ENCODE peak calls at places on chromosomes 2 and 18, in nine cellular contexts. D, P, C, O, K, J, W, R and U are unnamed samples.

GRCh38 chr2:64957114-64957903 is 31.9 kb upstream of the SLC1A4 start:
- DNase-seq in D (peak), P (no peak), C (no peak), O (no peak), K (no peak), J (no peak), W (no peak), R (no peak), U (no peak)

GRCh38 chr2:25035537-25036220 is 6.2 kb upstream of the EFR3B start:
- DNase-seq in D (no peak), P (no peak), C (no peak), O (no peak), K (no peak), J (no peak), W (no peak), R (no peak), U (no peak)

GRCh38 chr2:169164311-169164710 is 94.9 kb downstream of the DHRS9 start:
- DNase-seq in D (no peak), P (no peak), C (no peak), O (no peak), K (no peak), J (no peak), W (no peak), R (peak), U (no peak)

GRCh38 chr2:73256618-73256922 is 22.5 kb downstream of the CCT7 start:
- DNase-seq in D (no peak), P (no peak), C (no peak), O (no peak), K (no peak), J (no peak), W (no peak), R (no peak), U (no peak)

GRCh38 chr2:188024811-188025210 is 266.9 kb upstream of the GULP1 start:
- DNase-seq in D (no peak), P (no peak), C (no peak), O (no peak), K (no peak), J (no peak), W (no peak), R (no peak), U (no peak)

GRCh38 chr2:211093743-211094303 is 537.4 kb downstream of the CPS1 start:
- DNase-seq in D (no peak), P (no peak), C (peak), O (no peak), K (no peak), J (peak), W (no peak), R (peak), U (no peak)

GRCh38 chr18:51196811-51197660 is 445 bp downstream of the MEX3C start:
- DNase-seq in D (peak), P (peak), C (peak), O (peak), K (peak), J (peak), W (peak), R (peak), U (peak)

GRCh38 chr2:175063741-175064140 is 58.6 kb upstream of the CHN1 start:
- DNase-seq in D (no peak), P (no peak), C (peak), O (no peak), K (no peak), J (no peak), W (no peak), R (no peak), U (no peak)

GRCh38 chr2:88096708-88097107 is 29.1 kb downstream of the SMYD1 start:
- DNase-seq in D (no peak), P (no peak), C (no peak), O (no peak), K (no peak), J (no peak), W (no peak), R (no peak), U (no peak)
- H3K27ac ChIP-seq in D (peak), P (no peak), C (no peak), O (no peak), K (no peak), J (no peak), W (no peak), R (no peak), U (peak)

GRCh38 chr18:9433616-9434239 is 41.6 kb upstream of the RALBP1 start:
- DNase-seq in D (no peak), P (no peak), C (no peak), O (no peak), K (no peak), J (no peak), W (no peak), R (no peak), U (no peak)
- H3K27ac ChIP-seq in D (no peak), P (no peak), C (no peak), O (no peak), K (no peak), J (no peak), W (no peak), R (no peak), U (peak)

GRCh38 chr2:227491391-227491790 is 19.4 kb downstream of the AGFG1 start:
- DNase-seq in D (no peak), P (no peak), C (no peak), O (no peak), K (no peak), J (no peak), W (no peak), R (no peak), U (no peak)
- H3K27ac ChIP-seq in D (no peak), P (no peak), C (no peak), O (no peak), K (no peak), J (no peak), W (no peak), R (no peak), U (no peak)

GRCh38 chr2:237440819-237441281 is 26.9 kb upstream of the COL6A3 start:
- DNase-seq in D (no peak), P (no peak), C (peak), O (no peak), K (no peak), J (no peak), W (no peak), R (no peak), U (no peak)
- H3K27ac ChIP-seq in D (no peak), P (no peak), C (peak), O (no peak), K (no peak), J (no peak), W (peak), R (no peak), U (peak)

GRCh38 chr2:217363470-217363869 is 503.6 kb upstream of the TNP1 start:
- DNase-seq in D (no peak), P (no peak), C (no peak), O (no peak), K (no peak), J (no peak), W (no peak), R (no peak), U (no peak)

GRCh38 chr2:217362710-217363109 is 502.8 kb upstream of the TNP1 start:
- DNase-seq in D (no peak), P (no peak), C (no peak), O (no peak), K (no peak), J (no peak), W (no peak), R (no peak), U (no peak)

GRCh38 chr2:217365656-217366055 is 505.8 kb upstream of the TNP1 start:
- DNase-seq in D (no peak), P (no peak), C (no peak), O (no peak), K (no peak), J (no peak), W (no peak), R (no peak), U (no peak)

GRCh38 chr2:217362290-217362689 is 502.4 kb upstream of the TNP1 start:
- DNase-seq in D (no peak), P (no peak), C (no peak), O (no peak), K (no peak), J (no peak), W (no peak), R (no peak), U (no peak)

DNA sequence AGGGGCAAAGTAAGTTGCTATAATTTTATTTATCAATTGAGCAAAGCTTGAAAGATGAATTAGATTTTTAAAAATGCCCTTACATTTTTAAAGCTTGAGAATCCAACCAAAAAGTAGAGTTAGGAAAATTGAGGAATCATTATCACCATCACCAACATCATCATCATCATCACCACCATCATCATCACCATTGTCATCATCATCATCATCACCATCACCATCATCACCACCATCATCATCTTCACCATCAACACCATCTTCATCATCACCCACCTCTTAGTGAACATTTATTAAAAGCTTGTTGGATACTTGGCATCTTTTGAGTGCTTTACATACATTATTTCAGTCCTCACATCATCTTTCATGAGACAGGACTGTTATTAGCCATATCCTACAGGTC is 504.4 kb upstream of the TNP1 start:
- DNase-seq in D (no peak), P (no peak), C (no peak), O (no peak), K (no peak), J (no peak), W (no peak), R (no peak), U (no peak)
- H3K27ac ChIP-seq in D (no peak), P (no peak), C (no peak), O (no peak), K (no peak), J (no peak), W (no peak), R (no peak), U (no peak)

GRCh38 chr18:55912919-55913318 is 324.9 kb upstream of the TCF4 start:
- DNase-seq in D (no peak), P (no peak), C (no peak), O (no peak), K (no peak), J (no peak), W (no peak), R (no peak), U (no peak)
- H3K27ac ChIP-seq in D (no peak), P (no peak), C (no peak), O (no peak), K (no peak), J (no peak), W (no peak), R (no peak), U (no peak)